ENCODE peak calls at places on chromosomes 12 and 14, in seven cellular contexts. One of them, this sample, is unnamed.

GRCh38 chr14:33978892-33979612 is 28.2 kb upstream of the EGLN3 start:
- DNase-seq in H1: no peak
- DNase-seq in fibroblast of lung: no peak
- DNase-seq in IMR-90: no peak
- DNase-seq in K562: no peak
- DNase-seq in GM12878: no peak
- DNase-seq in PC-3: no peak
- DNase-seq in this sample: no peak

GRCh38 chr12:13038491-13039161 is 5.6 kb upstream of the FAM234B start:
- DNase-seq in H1: no peak
- DNase-seq in fibroblast of lung: peak
- DNase-seq in IMR-90: peak
- DNase-seq in K562: no peak
- DNase-seq in GM12878: no peak
- DNase-seq in PC-3: no peak
- DNase-seq in this sample: peak

GRCh38 chr12:66942741-66943465 is 264.0 kb upstream of the GRIP1 start:
- DNase-seq in H1: no peak
- DNase-seq in fibroblast of lung: no peak
- DNase-seq in IMR-90: no peak
- DNase-seq in K562: no peak
- DNase-seq in GM12878: no peak
- DNase-seq in PC-3: no peak
- DNase-seq in this sample: no peak

GRCh38 chr12:110670161-110670701 is 18.7 kb downstream of the HVCN1 start:
- DNase-seq in H1: no peak
- DNase-seq in fibroblast of lung: no peak
- DNase-seq in IMR-90: no peak
- DNase-seq in K562: no peak
- DNase-seq in GM12878: peak
- DNase-seq in PC-3: no peak
- DNase-seq in this sample: no peak

GRCh38 chr12:92938623-92939022 is 9.5 kb upstream of the EEA1 start:
- DNase-seq in H1: no peak
- DNase-seq in fibroblast of lung: no peak
- DNase-seq in IMR-90: no peak
- DNase-seq in K562: no peak
- DNase-seq in GM12878: no peak
- DNase-seq in PC-3: no peak
- DNase-seq in this sample: peak

GRCh38 chr12:27782481-27782880 is 2.4 kb upstream of the MANSC4 start:
- DNase-seq in H1: no peak
- DNase-seq in fibroblast of lung: peak
- DNase-seq in IMR-90: no peak
- DNase-seq in K562: no peak
- DNase-seq in GM12878: no peak
- DNase-seq in PC-3: no peak
- DNase-seq in this sample: no peak

GRCh38 chr14:92710001-92710341 is 38.5 kb downstream of the LGMN start:
- DNase-seq in H1: no peak
- DNase-seq in fibroblast of lung: no peak
- DNase-seq in IMR-90: no peak
- DNase-seq in K562: no peak
- DNase-seq in GM12878: no peak
- DNase-seq in PC-3: no peak
- DNase-seq in this sample: no peak

GRCh38 chr12:95997911-95998510 is 1.9 kb upstream of the HAL start:
- DNase-seq in H1: no peak
- DNase-seq in fibroblast of lung: peak
- DNase-seq in IMR-90: peak
- DNase-seq in K562: no peak
- DNase-seq in GM12878: no peak
- DNase-seq in PC-3: peak
- DNase-seq in this sample: peak

GRCh38 chr12:56362130-56363059 is at the start of gene APOF:
- DNase-seq in H1: no peak
- DNase-seq in fibroblast of lung: no peak
- DNase-seq in IMR-90: no peak
- DNase-seq in K562: no peak
- DNase-seq in GM12878: no peak
- DNase-seq in PC-3: no peak
- DNase-seq in this sample: no peak

GRCh38 chr14:76322594-76323220 is 53.2 kb upstream of the ESRRB start:
- DNase-seq in H1: no peak
- DNase-seq in fibroblast of lung: no peak
- DNase-seq in IMR-90: no peak
- DNase-seq in K562: no peak
- DNase-seq in GM12878: no peak
- DNase-seq in PC-3: no peak
- DNase-seq in this sample: no peak

GRCh38 chr12:132162508-132163031 is 18.3 kb downstream of the NOC4L start:
- DNase-seq in H1: no peak
- DNase-seq in fibroblast of lung: peak
- DNase-seq in IMR-90: peak
- DNase-seq in K562: no peak
- DNase-seq in GM12878: no peak
- DNase-seq in PC-3: peak
- DNase-seq in this sample: peak

GRCh38 chr12:30909721-30910350 is 16.7 kb upstream of the TSPAN11 start:
- DNase-seq in H1: no peak
- DNase-seq in fibroblast of lung: no peak
- DNase-seq in IMR-90: no peak
- DNase-seq in K562: no peak
- DNase-seq in GM12878: no peak
- DNase-seq in PC-3: no peak
- DNase-seq in this sample: no peak

GRCh38 chr14:29654910-29655590 is 272.6 kb downstream of the PRKD1 start:
- DNase-seq in H1: no peak
- DNase-seq in fibroblast of lung: peak
- DNase-seq in IMR-90: peak
- DNase-seq in K562: no peak
- DNase-seq in GM12878: no peak
- DNase-seq in PC-3: no peak
- DNase-seq in this sample: peak

GRCh38 chr12:116360579-116361403 is 83.3 kb upstream of the MED13L start:
- DNase-seq in H1: no peak
- DNase-seq in fibroblast of lung: no peak
- DNase-seq in IMR-90: no peak
- DNase-seq in K562: peak
- DNase-seq in GM12878: no peak
- DNase-seq in PC-3: no peak
- DNase-seq in this sample: no peak

GRCh38 chr12:124898200-124898950 is 16.1 kb downstream of the UBC start:
- DNase-seq in H1: peak
- DNase-seq in fibroblast of lung: peak
- DNase-seq in IMR-90: no peak
- DNase-seq in K562: peak
- DNase-seq in GM12878: no peak
- DNase-seq in PC-3: peak
- DNase-seq in this sample: peak

GRCh38 chr14:104563742-104564615 is 15.6 kb upstream of the C14orf180 start:
- DNase-seq in H1: peak
- DNase-seq in fibroblast of lung: peak
- DNase-seq in IMR-90: peak
- DNase-seq in K562: peak
- DNase-seq in GM12878: no peak
- DNase-seq in PC-3: peak
- DNase-seq in this sample: peak

GRCh38 chr12:119870462-119870861 is 6.7 kb downstream of the CIT start:
- DNase-seq in H1: no peak
- DNase-seq in fibroblast of lung: peak
- DNase-seq in IMR-90: no peak
- DNase-seq in K562: no peak
- DNase-seq in GM12878: no peak
- DNase-seq in PC-3: peak
- DNase-seq in this sample: peak

GRCh38 chr12:92503977-92504966 is 198.5 kb upstream of the PLEKHG7 start:
- DNase-seq in H1: no peak
- DNase-seq in fibroblast of lung: no peak
- DNase-seq in IMR-90: no peak
- DNase-seq in K562: no peak
- DNase-seq in GM12878: no peak
- DNase-seq in PC-3: no peak
- DNase-seq in this sample: no peak

GRCh38 chr14:88490168-88490567 is 64.6 kb downstream of the PTPN21 start:
- DNase-seq in H1: no peak
- DNase-seq in fibroblast of lung: no peak
- DNase-seq in IMR-90: no peak
- DNase-seq in K562: no peak
- DNase-seq in GM12878: no peak
- DNase-seq in PC-3: no peak
- DNase-seq in this sample: no peak

GRCh38 chr12:22262309-22262708 is 72.2 kb downstream of the ST8SIA1 start:
- DNase-seq in H1: no peak
- DNase-seq in fibroblast of lung: peak
- DNase-seq in IMR-90: no peak
- DNase-seq in K562: no peak
- DNase-seq in GM12878: no peak
- DNase-seq in PC-3: no peak
- DNase-seq in this sample: no peak

GRCh38 chr12:3148366-3149000 is 71.3 kb downstream of the TSPAN9 start:
- DNase-seq in H1: no peak
- DNase-seq in fibroblast of lung: no peak
- DNase-seq in IMR-90: peak
- DNase-seq in K562: no peak
- DNase-seq in GM12878: no peak
- DNase-seq in PC-3: no peak
- DNase-seq in this sample: no peak

GRCh38 chr12:93502802-93503623 is 35.7 kb downstream of the MRPL42 start:
- DNase-seq in H1: peak
- DNase-seq in fibroblast of lung: peak
- DNase-seq in IMR-90: peak
- DNase-seq in K562: no peak
- DNase-seq in GM12878: no peak
- DNase-seq in PC-3: peak
- DNase-seq in this sample: peak

GRCh38 chr14:32761381-32761968 is 177.2 kb upstream of the NPAS3 start:
- DNase-seq in H1: no peak
- DNase-seq in fibroblast of lung: peak
- DNase-seq in IMR-90: no peak
- DNase-seq in K562: no peak
- DNase-seq in GM12878: no peak
- DNase-seq in PC-3: peak
- DNase-seq in this sample: no peak
- H3K27ac ChIP-seq in H1: no peak
- H3K27ac ChIP-seq in fibroblast of lung: no peak
- H3K27ac ChIP-seq in IMR-90: no peak
- H3K27ac ChIP-seq in K562: no peak
- H3K27ac ChIP-seq in GM12878: no peak
- H3K27ac ChIP-seq in PC-3: no peak
- H3K27ac ChIP-seq in this sample: no peak

GRCh38 chr12:46371718-46372130 is 849 bp downstream of the SLC38A2 start:
- DNase-seq in H1: no peak
- DNase-seq in fibroblast of lung: peak
- DNase-seq in IMR-90: peak
- DNase-seq in K562: peak
- DNase-seq in GM12878: no peak
- DNase-seq in PC-3: peak
- DNase-seq in this sample: no peak

GRCh38 chr12:46372131-46372851 is at the start of gene SLC38A2:
- DNase-seq in H1: no peak
- DNase-seq in fibroblast of lung: peak
- DNase-seq in IMR-90: peak
- DNase-seq in K562: peak
- DNase-seq in GM12878: no peak
- DNase-seq in PC-3: peak
- DNase-seq in this sample: peak

GRCh38 chr12:46369474-46370379 is 2.8 kb downstream of the SLC38A2 start:
- DNase-seq in H1: no peak
- DNase-seq in fibroblast of lung: no peak
- DNase-seq in IMR-90: no peak
- DNase-seq in K562: no peak
- DNase-seq in GM12878: no peak
- DNase-seq in PC-3: no peak
- DNase-seq in this sample: no peak

GRCh38 chr12:46370380-46370734 is 2.2 kb downstream of the SLC38A2 start:
- DNase-seq in H1: no peak
- DNase-seq in fibroblast of lung: peak
- DNase-seq in IMR-90: no peak
- DNase-seq in K562: no peak
- DNase-seq in GM12878: no peak
- DNase-seq in PC-3: peak
- DNase-seq in this sample: no peak

DNA sequence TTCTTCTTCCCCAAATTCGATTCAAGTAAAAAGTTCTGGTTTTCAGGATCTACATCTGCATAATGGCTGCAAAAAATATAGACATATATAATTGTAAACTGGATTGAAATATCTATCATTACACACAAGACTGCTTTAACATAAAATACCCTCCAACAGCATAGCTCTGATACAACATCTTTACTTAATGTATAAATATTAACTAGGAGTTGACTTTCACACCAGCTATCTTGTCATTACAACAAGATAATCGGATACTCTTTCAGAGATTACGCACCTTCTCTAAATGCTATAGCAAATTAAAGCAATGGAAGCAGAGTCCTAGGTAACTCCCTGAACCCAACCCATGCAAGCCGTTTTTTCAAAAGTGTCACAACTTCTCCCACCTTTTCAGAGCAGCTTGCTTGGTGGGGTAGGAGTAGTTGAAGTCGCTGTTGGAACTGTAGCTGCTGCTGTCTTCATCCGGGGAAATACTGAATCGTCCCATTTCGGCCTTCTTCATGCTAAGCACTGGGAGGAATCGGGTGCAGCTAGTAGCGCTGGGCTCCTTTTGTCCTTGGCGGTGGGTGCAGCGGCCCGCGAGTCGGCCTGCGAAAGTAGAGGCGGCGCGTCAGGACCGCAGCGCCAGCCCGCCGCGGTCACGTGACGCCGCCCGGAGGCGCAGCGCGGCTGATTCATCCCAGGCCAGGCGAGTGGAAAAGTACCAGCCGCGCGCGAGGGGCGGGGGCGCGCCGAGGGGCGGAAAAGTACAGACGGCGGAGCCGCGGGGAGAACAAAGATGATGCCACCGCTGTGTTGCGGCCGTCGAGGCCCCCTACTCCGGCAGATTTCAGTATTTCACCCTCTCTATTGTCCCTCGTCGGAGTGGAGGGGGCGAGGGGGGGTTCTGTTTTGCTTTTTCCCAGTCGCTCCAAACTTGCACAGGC is 1.5 kb downstream of the SLC38A2 start:
- DNase-seq in H1: no peak
- DNase-seq in fibroblast of lung: peak
- DNase-seq in IMR-90: peak
- DNase-seq in K562: peak
- DNase-seq in GM12878: no peak
- DNase-seq in PC-3: peak
- DNase-seq in this sample: peak
- TF ChIP-seq CTCF in H1: peak
- TF ChIP-seq CTCF in fibroblast of lung: no peak
- TF ChIP-seq CTCF in IMR-90: peak
- TF ChIP-seq CTCF in K562: peak
- TF ChIP-seq CTCF in GM12878: no peak
- TF ChIP-seq CTCF in PC-3: no peak
- TF ChIP-seq CTCF in this sample: no peak

GRCh38 chr14:90384543-90384911 is 12.3 kb upstream of the CALM1 start:
- DNase-seq in H1: no peak
- DNase-seq in fibroblast of lung: peak
- DNase-seq in IMR-90: peak
- DNase-seq in K562: no peak
- DNase-seq in GM12878: no peak
- DNase-seq in PC-3: peak
- DNase-seq in this sample: peak
- H2AFZ ChIP-seq in H1: peak
- H2AFZ ChIP-seq in fibroblast of lung: peak
- H2AFZ ChIP-seq in IMR-90: no peak
- H2AFZ ChIP-seq in K562: peak
- H2AFZ ChIP-seq in GM12878: peak
- H2AFZ ChIP-seq in PC-3: peak
- H2AFZ ChIP-seq in this sample: peak

GRCh38 chr14:68983210-68983609 is 4.1 kb upstream of the ACTN1 start:
- DNase-seq in H1: no peak
- DNase-seq in fibroblast of lung: no peak
- DNase-seq in IMR-90: no peak
- DNase-seq in K562: no peak
- DNase-seq in GM12878: no peak
- DNase-seq in PC-3: no peak
- DNase-seq in this sample: no peak
- H3K27ac ChIP-seq in H1: no peak
- H3K27ac ChIP-seq in fibroblast of lung: peak
- H3K27ac ChIP-seq in IMR-90: peak
- H3K27ac ChIP-seq in K562: no peak
- H3K27ac ChIP-seq in GM12878: no peak
- H3K27ac ChIP-seq in PC-3: no peak
- H3K27ac ChIP-seq in this sample: no peak